ENCODE peak calls at places on chromosomes 2 and 18, in four cellular contexts. F is HL-60, S is K562, W is GM12878. R is an unnamed sample.

GRCh38 chr2:52034706-52035105 is 1002.8 kb upstream of the NRXN1 start:
- DNase-seq in F (no peak), S (no peak), W (no peak), R (no peak)

GRCh38 chr2:19476347-19476746 is 117.9 kb upstream of the OSR1 start:
- DNase-seq in F (no peak), S (no peak), W (no peak), R (no peak)

GRCh38 chr2:104853926-104854506 is at the start of gene POU3F3:
- DNase-seq in F (peak), S (no peak), W (no peak), R (no peak)

GRCh38 chr2:43220229-43220981 is 6.0 kb downstream of the ZFP36L2 start:
- DNase-seq in F (no peak), S (no peak), W (no peak), R (no peak)

GRCh38 chr2:222450021-222450420 is 25.7 kb downstream of the SGPP2 start:
- DNase-seq in F (no peak), S (no peak), W (no peak), R (no peak)

GRCh38 chr2:8090748-8091700 is 590.8 kb upstream of the ID2 start:
- DNase-seq in F (peak), S (peak), W (peak), R (no peak)

GRCh38 chr18:76416935-76417334 is 78.1 kb downstream of the ZNF516 start:
- DNase-seq in F (no peak), S (no peak), W (no peak), R (no peak)

GRCh38 chr2:133434962-133435668 is 133.1 kb downstream of the NCKAP5 start:
- DNase-seq in F (no peak), S (no peak), W (no peak), R (no peak)

GRCh38 chr2:183866666-183867065 is 731.7 kb upstream of the ZNF804A start:
- DNase-seq in F (no peak), S (no peak), W (no peak), R (no peak)

GRCh38 chr2:40240067-40240466 is 211.8 kb downstream of the SLC8A1 start:
- DNase-seq in F (no peak), S (no peak), W (no peak), R (no peak)

GRCh38 chr2:45353879-45354278 is 257.2 kb downstream of the SRBD1 start:
- DNase-seq in F (no peak), S (no peak), W (no peak), R (no peak)

DNA sequence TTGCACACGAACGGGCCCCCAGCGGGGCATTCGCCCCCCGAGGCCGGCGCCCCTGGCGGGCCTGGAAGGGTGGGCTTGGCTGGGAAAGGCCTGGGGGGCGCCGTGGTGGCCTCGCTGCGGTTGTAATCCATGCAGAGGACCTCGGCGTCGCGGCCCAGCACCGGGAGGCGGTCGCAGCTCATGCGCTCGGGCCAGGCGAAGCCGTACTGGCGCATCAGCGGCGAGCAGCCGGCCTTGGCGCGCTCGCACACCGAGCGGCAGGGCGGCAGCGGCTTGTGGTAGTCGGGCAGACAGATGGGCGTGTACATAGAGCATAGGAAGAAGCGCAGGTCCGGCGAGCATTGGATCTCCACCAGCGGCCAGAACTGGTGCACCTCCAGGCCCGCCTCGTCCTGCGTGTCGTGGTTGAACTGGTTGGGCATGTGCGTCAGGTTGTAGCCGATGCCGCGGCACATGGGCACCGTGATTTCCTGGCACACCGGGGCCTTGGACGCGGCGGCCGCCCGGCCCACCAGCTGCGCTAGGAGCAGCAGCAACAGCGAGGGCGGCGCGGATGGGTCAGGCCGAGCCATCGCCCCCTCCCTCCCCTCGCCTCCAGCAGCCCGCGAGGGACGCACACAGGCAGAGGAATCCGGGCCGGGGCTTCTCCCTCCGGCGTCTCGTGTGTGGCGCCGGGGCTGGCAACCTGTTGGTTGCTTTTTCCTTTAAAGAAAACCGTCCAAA is 1.4 kb downstream of the FZD5 start:
- DNase-seq in F (no peak), S (no peak), W (no peak), R (no peak)
- TF ChIP-seq POLR2AphosphoS5 in F (no peak), S (no peak), W (no peak), R (no peak)

DNA sequence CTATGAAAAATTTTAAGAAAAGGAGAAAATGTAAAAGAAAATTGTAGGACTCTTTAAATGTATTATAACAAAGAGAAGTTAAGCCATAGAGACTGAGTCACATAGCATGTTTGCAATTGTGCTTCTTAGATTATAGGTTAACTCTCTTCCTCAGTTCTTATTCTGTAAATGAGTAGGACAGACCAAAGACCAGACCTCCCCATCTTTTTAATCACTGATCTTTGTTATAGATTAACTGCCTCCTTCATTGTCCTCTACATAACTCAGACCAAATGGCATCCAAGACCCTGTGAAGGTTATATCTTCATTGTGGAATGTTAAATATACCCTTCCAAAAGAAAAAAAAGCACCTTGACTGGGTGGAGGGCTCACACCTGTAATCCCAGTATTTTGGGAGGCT is 316.9 kb upstream of the LRRTM4 start:
- DNase-seq in F (no peak), S (no peak), W (no peak), R (no peak)
- TF ChIP-seq SPI1 in F (no peak), S (no peak), W (no peak), R (no peak)

GRCh38 chr2:42001696-42002331 is 46.0 kb upstream of the PKDCC start:
- DNase-seq in F (no peak), S (no peak), W (no peak), R (no peak)
- TF ChIP-seq POLR2AphosphoS5 in F (no peak), S (no peak), W (no peak), R (no peak)

GRCh38 chr2:20812779-20813178 is 10.1 kb downstream of the LDAH start:
- DNase-seq in F (no peak), S (no peak), W (no peak), R (no peak)

GRCh38 chr2:20818820-20819219 is 4.1 kb downstream of the LDAH start:
- DNase-seq in F (peak), S (no peak), W (no peak), R (no peak)

DNA sequence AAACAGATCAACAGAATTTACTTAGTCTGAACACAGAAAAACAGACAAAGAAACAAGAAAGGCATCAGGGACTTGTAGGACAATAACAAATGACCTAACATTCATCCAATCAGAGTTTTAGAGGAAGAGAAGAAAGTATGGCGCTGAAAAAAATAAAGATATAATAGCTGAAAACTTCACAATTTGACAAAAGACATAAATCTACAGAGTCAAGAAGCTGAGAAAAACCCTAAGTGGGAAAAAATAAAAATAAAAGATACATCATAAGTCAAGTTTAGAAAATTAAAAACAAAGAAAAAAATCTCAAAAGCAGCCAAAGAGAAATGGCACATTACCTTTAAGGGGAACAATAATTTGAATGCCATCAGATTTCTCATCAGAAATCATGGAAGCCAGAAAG is 7.7 kb downstream of the LDAH start:
- DNase-seq in F (no peak), S (no peak), W (no peak), R (no peak)
- TF ChIP-seq SPI1 in F (no peak), S (no peak), W (no peak), R (no peak)

GRCh38 chr18:2968559-2968958 is 44.4 kb downstream of the LPIN2 start:
- DNase-seq in F (peak), S (no peak), W (no peak), R (no peak)
- TF ChIP-seq POLR2AphosphoS5 in F (no peak), S (no peak), W (no peak), R (no peak)

GRCh38 chr2:71082402-71083252 is 14.2 kb downstream of the NAGK start:
- DNase-seq in F (no peak), S (no peak), W (no peak), R (no peak)
- TF ChIP-seq SPI1 in F (no peak), S (no peak), W (peak), R (peak)

DNA sequence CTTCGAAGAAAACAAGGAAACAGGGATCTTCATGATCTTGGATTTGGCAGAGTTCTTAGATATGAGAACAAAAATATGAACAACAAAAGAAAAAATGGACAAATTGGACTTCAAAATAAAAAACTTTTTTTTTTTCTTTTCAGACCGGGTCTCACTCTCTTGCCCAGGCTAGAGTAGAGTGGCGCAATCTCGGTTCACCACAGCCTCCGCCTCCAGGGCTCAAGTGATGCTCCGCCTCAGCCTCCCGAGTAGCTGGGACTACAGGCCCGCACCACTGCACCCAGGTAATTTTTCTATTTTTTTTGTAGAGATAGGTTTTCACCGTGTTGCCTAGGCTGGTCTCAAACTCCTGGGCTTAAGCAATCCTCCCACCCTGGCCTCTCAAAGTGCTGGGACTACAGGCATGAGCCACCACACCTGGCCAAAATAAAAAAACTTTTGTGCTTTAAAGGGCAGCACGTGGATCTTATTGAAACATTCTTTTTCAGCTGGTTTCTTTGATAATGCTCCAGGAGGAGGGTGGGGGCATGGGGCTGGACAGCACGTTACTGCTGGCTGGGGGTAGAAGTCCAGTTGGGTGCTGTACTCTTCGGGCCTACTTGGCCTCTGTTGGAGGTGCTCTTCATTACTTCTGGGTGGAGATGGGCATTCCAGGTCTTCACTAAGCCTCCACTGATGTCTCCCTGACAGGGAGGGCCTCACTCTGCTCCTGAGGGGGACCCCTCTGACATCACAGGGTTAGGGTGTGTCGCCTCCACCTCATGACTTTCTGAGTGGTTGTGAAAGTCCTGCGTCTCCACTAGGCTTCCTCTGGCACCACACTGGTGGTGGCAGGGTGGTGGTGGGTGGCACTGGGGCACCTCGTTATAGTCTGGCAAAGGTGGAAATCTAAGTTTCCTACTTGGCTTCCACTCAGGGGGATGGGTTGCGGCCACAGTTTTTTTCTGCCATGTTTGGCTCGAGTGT is 150.5 kb upstream of the XPO1 start:
- DNase-seq in F (no peak), S (no peak), W (no peak), R (no peak)
- TF ChIP-seq POLR2AphosphoS5 in F (no peak), S (no peak), W (no peak), R (no peak)

DNA sequence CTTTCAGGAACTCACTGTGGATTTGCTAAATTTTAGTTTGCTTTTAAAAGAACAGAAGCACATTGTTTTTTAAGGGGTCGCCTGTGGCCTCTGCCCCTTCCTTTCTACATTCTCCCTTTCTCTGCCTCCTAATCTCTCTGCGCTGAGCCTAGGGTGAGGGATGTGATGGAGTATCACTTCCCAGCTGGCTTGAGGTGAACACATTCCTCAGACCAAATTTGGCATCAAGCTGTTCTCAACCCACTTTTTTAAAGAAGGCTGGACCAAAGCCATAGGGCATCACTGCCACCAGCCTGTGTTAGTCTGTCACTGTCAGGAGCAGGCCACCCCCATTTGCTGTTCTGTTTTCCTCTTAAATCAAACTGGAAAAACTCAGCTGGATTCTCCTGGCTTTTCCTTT is 27.4 kb downstream of the EIF4E2 start:
- DNase-seq in F (no peak), S (no peak), W (no peak), R (no peak)
- TF ChIP-seq SPI1 in F (no peak), S (no peak), W (no peak), R (no peak)